ENCODE peak calls at places on chromosome 13, in seven cellular contexts. F, W, Z, U, H, X and T are unnamed samples. For H3K27me3, the result is how much of the 10 kb centered on the place peaks cover.

GRCh38 chr13:99978781-99979452 is 2.7 kb upstream of the ZIC2 start:
- DNase-seq in F (no peak), W (no peak), Z (peak), U (no peak), H (no peak), X (peak), T (no peak)

GRCh38 chr13:84076280-84076679 is 194.0 kb upstream of the SLITRK1 start:
- DNase-seq in F (no peak), W (no peak), Z (no peak), U (no peak), H (no peak), X (no peak), T (no peak)

GRCh38 chr13:82412749-82413148 is 1469.5 kb downstream of the SLITRK1 start:
- DNase-seq in F (no peak), W (no peak), Z (no peak), U (no peak), H (no peak), X (no peak), T (no peak)

GRCh38 chr13:79709526-79709925 is 228.6 kb downstream of the NDFIP2 start:
- DNase-seq in F (no peak), W (no peak), Z (no peak), U (peak), H (no peak), X (no peak), T (no peak)

GRCh38 chr13:28705734-28706133 is 13.0 kb downstream of the SLC46A3 start:
- DNase-seq in F (no peak), W (no peak), Z (no peak), U (no peak), H (no peak), X (no peak), T (no peak)

GRCh38 chr13:49791753-49792549 is 531 bp downstream of the KPNA3 start:
- DNase-seq in F (peak), W (no peak), Z (no peak), U (peak), H (peak), X (peak), T (no peak)

GRCh38 chr13:29441301-29441700 is 154.2 kb downstream of the SLC7A1 start:
- DNase-seq in F (no peak), W (no peak), Z (no peak), U (no peak), H (no peak), X (no peak), T (no peak)

GRCh38 chr13:109285586-109285985 is 500.8 kb downstream of the IRS2 start:
- DNase-seq in F (no peak), W (no peak), Z (no peak), U (no peak), H (no peak), X (no peak), T (no peak)

GRCh38 chr13:24119593-24120508 is 40.7 kb upstream of the SPATA13 start:
- DNase-seq in F (peak), W (no peak), Z (no peak), U (peak), H (no peak), X (peak), T (no peak)

GRCh38 chr13:33150146-33150545 is 133.9 kb downstream of the KL start:
- DNase-seq in F (no peak), W (peak), Z (no peak), U (no peak), H (no peak), X (no peak), T (no peak)

GRCh38 chr13:34959489-34959888 is 17.4 kb downstream of the NBEA start:
- DNase-seq in F (no peak), W (no peak), Z (no peak), U (no peak), H (no peak), X (no peak), T (no peak)

GRCh38 chr13:85013006-85013405 is 786.2 kb downstream of the SLITRK6 start:
- DNase-seq in F (no peak), W (no peak), Z (no peak), U (no peak), H (no peak), X (no peak), T (no peak)

GRCh38 chr13:77595166-77595810 is 59.8 kb downstream of the SCEL start:
- DNase-seq in F (no peak), W (no peak), Z (no peak), U (no peak), H (no peak), X (no peak), T (no peak)

GRCh38 chr13:41231786-41232185 is 31.6 kb downstream of the MTRF1 start:
- DNase-seq in F (peak), W (peak), Z (no peak), U (peak), H (peak), X (peak), T (peak)

GRCh38 chr13:108483981-108484380 is 145.4 kb upstream of the MYO16 start:
- DNase-seq in F (no peak), W (no peak), Z (no peak), U (peak), H (no peak), X (no peak), T (no peak)

GRCh38 chr13:109647046-109647445 is 139.3 kb downstream of the IRS2 start:
- DNase-seq in F (no peak), W (no peak), Z (no peak), U (peak), H (no peak), X (no peak), T (no peak)

GRCh38 chr13:98453254-98453843 is 123.6 kb downstream of the STK24 start:
- DNase-seq in F (no peak), W (no peak), Z (no peak), U (no peak), H (no peak), X (no peak), T (no peak)

GRCh38 chr13:99572131-99572530 is 70.9 kb downstream of the TM9SF2 start:
- DNase-seq in F (no peak), W (no peak), Z (no peak), U (peak), H (no peak), X (no peak), T (peak)

GRCh38 chr13:26605845-26606244 is 48.4 kb downstream of the WASF3 start:
- DNase-seq in F (no peak), W (peak), Z (no peak), U (no peak), H (no peak), X (peak), T (no peak)

GRCh38 chr13:44259045-44260042 is 114.3 kb upstream of the SERP2 start:
- DNase-seq in F (peak), W (no peak), Z (peak), U (peak), H (peak), X (no peak), T (no peak)

GRCh38 chr13:113209880-113210421 is 538 bp downstream of the CUL4A start:
- DNase-seq in F (peak), W (peak), Z (peak), U (peak), H (peak), X (peak), T (no peak)

GRCh38 chr13:106104281-106104901 is 431.1 kb downstream of the EFNB2 start:
- DNase-seq in F (no peak), W (no peak), Z (no peak), U (peak), H (no peak), X (no peak), T (peak)

GRCh38 chr13:42474954-42475353 is 99.0 kb upstream of the TNFSF11 start:
- DNase-seq in F (no peak), W (no peak), Z (no peak), U (peak), H (no peak), X (no peak), T (peak)

GRCh38 chr13:99661791-99662190 is 160.5 kb downstream of the TM9SF2 start:
- DNase-seq in F (no peak), W (no peak), Z (no peak), U (no peak), H (no peak), X (peak), T (no peak)

GRCh38 chr13:75666646-75667351 is 30.7 kb downstream of the LMO7 start:
- DNase-seq in F (no peak), W (no peak), Z (no peak), U (peak), H (no peak), X (no peak), T (no peak)

GRCh38 chr13:21486322-21486721 is 27.2 kb upstream of the ZDHHC20 start:
- DNase-seq in F (no peak), W (no peak), Z (no peak), U (no peak), H (no peak), X (no peak), T (no peak)

GRCh38 chr13:28716511-28716910 is 2.3 kb downstream of the SLC46A3 start:
- DNase-seq in F (peak), W (no peak), Z (no peak), U (peak), H (no peak), X (peak), T (peak)

GRCh38 chr13:34208326-34208725 is 390.4 kb downstream of the RFC3 start:
- DNase-seq in F (no peak), W (no peak), Z (no peak), U (peak), H (no peak), X (no peak), T (no peak)

GRCh38 chr13:30346159-30346788 is 38.9 kb upstream of the KATNAL1 start:
- DNase-seq in F (peak), W (no peak), Z (no peak), U (no peak), H (peak), X (no peak), T (no peak)

GRCh38 chr13:97339019-97339988 is 94.7 kb upstream of the RAP2A start:
- DNase-seq in F (peak), W (no peak), Z (no peak), U (peak), H (peak), X (no peak), T (no peak)

GRCh38 chr13:42495256-42495655 is 78.7 kb upstream of the TNFSF11 start:
- DNase-seq in F (no peak), W (no peak), Z (no peak), U (no peak), H (no peak), X (no peak), T (no peak)

GRCh38 chr13:94978516-94978915 is 266.2 kb upstream of the SOX21 start:
- DNase-seq in F (no peak), W (no peak), Z (no peak), U (no peak), H (no peak), X (no peak), T (no peak)

GRCh38 chr13:93745884-93746283 is 519.3 kb downstream of the GPC6 start:
- DNase-seq in F (no peak), W (peak), Z (no peak), U (peak), H (no peak), X (no peak), T (no peak)

GRCh38 chr13:92769064-92769463 is 457.5 kb upstream of the GPC6 start:
- DNase-seq in F (no peak), W (no peak), Z (no peak), U (no peak), H (no peak), X (no peak), T (no peak)

GRCh38 chr13:57829496-57829895 is 198.0 kb downstream of the PCDH17 start:
- DNase-seq in F (no peak), W (no peak), Z (no peak), U (peak), H (no peak), X (no peak), T (no peak)

GRCh38 chr13:99659234-99659633 is 158.0 kb downstream of the TM9SF2 start:
- DNase-seq in F (no peak), W (no peak), Z (no peak), U (no peak), H (no peak), X (no peak), T (no peak)

GRCh38 chr13:107441279-107441678 is 774.1 kb downstream of the LIG4 start:
- DNase-seq in F (no peak), W (no peak), Z (no peak), U (peak), H (no peak), X (no peak), T (peak)

GRCh38 chr13:80454245-80454644 is 113.3 kb upstream of the SPRY2 start:
- DNase-seq in F (no peak), W (no peak), Z (no peak), U (peak), H (no peak), X (no peak), T (peak)

GRCh38 chr13:99911965-99912566 is 59.5 kb downstream of the ZIC5 start:
- DNase-seq in F (no peak), W (no peak), Z (no peak), U (no peak), H (no peak), X (no peak), T (no peak)

GRCh38 chr13:101343128-101343787 is 73.0 kb downstream of the NALCN start:
- DNase-seq in F (no peak), W (no peak), Z (no peak), U (peak), H (no peak), X (no peak), T (no peak)

DNA sequence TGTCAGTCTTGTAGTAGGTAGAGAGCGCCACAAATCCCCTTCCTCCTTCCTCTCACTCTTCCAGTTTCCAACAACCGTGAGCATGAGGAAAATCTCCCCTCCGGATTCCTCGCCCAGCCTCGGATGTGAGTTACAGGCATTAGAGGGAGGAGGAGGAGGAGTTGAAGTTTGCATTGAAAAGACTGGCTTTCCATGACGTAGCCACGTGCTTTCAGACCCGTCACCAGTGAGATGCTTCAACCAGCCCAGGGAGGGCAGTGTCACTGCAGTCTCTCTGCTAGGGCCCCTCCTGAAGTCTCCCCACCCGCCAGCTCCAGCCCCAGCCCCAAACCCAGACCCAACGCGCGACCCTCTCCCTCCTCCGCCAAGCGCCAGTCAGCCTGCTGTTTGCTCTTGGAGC is 444 bp upstream of the FGF14 start:
- DNase-seq in F (no peak), W (no peak), Z (peak), U (peak), H (no peak), X (peak), T (peak)
- TF ChIP-seq CTCF in F (no peak), W (no peak), Z (no peak), U (no peak), H (no peak), X (peak), T (peak)

DNA sequence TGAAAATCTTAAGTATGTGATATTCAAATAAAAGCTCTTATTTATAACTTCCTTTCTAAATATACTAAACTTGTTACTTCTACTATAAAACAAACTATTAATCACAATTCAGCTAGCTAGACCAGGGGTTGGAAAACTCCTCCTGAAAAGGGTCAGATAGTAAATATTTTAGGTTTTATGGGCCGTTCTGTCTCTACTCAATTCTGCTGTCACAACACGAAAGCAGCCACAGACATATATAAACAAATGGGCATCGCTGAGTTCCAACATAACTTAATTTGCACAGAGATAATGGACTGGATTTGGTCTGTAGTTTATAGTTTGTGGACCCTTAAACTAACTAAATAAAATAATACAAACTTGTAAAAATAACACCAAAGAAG is 454.1 kb downstream of the SUCLA2 start:
- DNase-seq in F (no peak), W (no peak), Z (no peak), U (no peak), H (no peak), X (no peak), T (no peak)
- H3K27me3 ChIP-seq in F (under half), W (under half), Z (under half), U (under half), H (under half), X (under half), T (under half)

GRCh38 chr13:53198017-53198416 is 169.4 kb downstream of the OLFM4 start:
- DNase-seq in F (no peak), W (no peak), Z (no peak), U (no peak), H (no peak), X (no peak), T (no peak)

GRCh38 chr13:53201454-53202225 is 173.0 kb downstream of the OLFM4 start:
- DNase-seq in F (no peak), W (no peak), Z (peak), U (no peak), H (no peak), X (peak), T (no peak)

GRCh38 chr13:53198699-53199098 is 170.1 kb downstream of the OLFM4 start:
- DNase-seq in F (no peak), W (no peak), Z (no peak), U (no peak), H (no peak), X (no peak), T (no peak)

GRCh38 chr13:53200075-53200474 is 171.5 kb downstream of the OLFM4 start:
- DNase-seq in F (no peak), W (no peak), Z (no peak), U (no peak), H (no peak), X (no peak), T (no peak)

DNA sequence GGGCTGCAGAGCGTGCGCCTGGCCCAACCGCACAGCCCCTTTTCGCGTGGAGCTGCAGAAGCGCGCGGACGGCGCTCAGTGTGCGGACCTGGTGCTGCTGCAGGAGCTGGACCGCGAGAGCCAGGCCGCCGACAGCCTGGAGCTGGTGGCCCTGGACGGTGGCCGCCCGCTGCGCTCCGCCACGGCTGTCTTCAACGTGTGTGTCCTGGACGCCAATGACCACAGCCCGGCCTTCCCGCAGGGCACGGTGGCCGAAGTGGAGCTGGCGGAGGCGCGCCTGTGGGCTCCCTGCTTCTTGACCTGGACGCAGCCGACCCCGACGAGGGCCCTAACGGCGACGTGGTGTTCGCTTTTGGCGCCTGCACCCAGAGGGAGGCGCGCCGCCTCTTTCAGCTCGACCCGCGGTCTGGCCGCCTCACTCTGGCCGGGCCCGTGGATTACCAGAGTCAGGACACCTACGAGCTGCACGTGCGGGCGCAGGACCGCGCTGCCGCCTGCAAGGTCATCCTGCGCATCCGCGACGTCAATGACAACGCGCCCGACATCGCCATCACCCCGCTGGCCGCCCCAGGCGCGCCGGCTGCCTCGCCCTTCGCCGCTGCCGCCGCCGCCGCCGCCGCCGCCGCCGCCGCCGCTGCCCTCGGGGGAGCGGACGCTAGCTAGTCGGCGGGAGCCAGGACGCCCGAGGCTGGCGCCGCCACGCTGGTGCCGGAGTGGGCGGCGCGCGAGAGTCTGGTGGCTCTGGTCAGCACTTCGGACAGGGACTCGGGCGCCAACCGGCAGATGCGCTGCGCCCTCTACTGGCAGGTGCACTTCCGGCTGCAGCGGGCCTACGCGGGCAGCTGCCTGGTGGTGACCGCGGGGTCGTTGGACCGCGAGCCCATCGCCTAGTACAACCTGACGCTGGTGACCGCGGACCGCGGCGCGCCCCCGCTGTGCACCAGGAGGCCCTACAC is 172.2 kb downstream of the OLFM4 start:
- DNase-seq in F (peak), W (no peak), Z (peak), U (no peak), H (peak), X (peak), T (no peak)
- TF ChIP-seq CTCF in F (no peak), W (no peak), Z (peak), U (peak), H (no peak), X (peak), T (peak)

GRCh38 chr13:112078879-112079526 is 12.1 kb downstream of the SOX1 start:
- DNase-seq in F (no peak), W (no peak), Z (no peak), U (no peak), H (no peak), X (peak), T (no peak)

GRCh38 chr13:112078216-112078615 is 11.3 kb downstream of the SOX1 start:
- DNase-seq in F (no peak), W (no peak), Z (no peak), U (no peak), H (no peak), X (peak), T (no peak)

GRCh38 chr13:112083971-112084370 is 17.0 kb downstream of the SOX1 start:
- DNase-seq in F (no peak), W (no peak), Z (no peak), U (no peak), H (no peak), X (no peak), T (no peak)

GRCh38 chr13:112077729-112078128 is 10.8 kb downstream of the SOX1 start:
- DNase-seq in F (no peak), W (no peak), Z (no peak), U (no peak), H (no peak), X (no peak), T (no peak)

DNA sequence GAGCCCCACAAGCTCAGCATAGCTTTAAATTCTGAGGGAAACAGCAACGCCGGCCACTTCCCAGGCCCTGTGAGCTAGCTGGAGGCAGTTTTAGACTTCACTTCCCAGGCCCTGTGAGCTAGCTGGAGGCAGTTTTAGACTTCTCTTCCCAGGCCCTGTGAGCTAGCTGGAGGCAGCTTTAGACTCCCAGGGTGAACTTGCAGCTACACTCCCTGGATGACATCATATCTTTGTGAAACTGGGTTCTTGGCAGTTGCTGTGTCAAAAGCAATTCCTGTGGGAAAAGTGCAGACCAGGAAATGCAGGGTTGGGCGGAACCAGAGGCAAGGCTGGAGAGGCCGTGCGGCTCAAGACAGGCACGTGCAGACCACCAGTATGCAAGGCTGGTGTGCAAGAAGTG is 12.7 kb downstream of the SOX1 start:
- DNase-seq in F (no peak), W (no peak), Z (no peak), U (no peak), H (no peak), X (peak), T (no peak)
- H3K27me3 ChIP-seq in F (under half), W (under half), Z (under half), U (under half), H (under half), X (half or more), T (under half)

GRCh38 chr13:37138169-37138568 is 32.7 kb upstream of the CSNK1A1L start:
- DNase-seq in F (no peak), W (peak), Z (no peak), U (no peak), H (no peak), X (peak), T (no peak)
- TF ChIP-seq CTCF in F (no peak), W (no peak), Z (no peak), U (no peak), H (no peak), X (peak), T (peak)